ENCODE peak calls at places on chromosome 19, in four cellular contexts. Y is HT-29; H is activated CD4-positive, alpha-beta T cell treated with anti-CD3 and anti-CD28 coated beads, Interleukin-2, amount 10 ng/mL, durations not matched to agents 7 days and 5 days; O is caudate nucleus. X is an unnamed sample.

GRCh38 chr19:18596752-18597157 is 8.2 kb downstream of the REX1BD start:
- DNase-seq in Y (peak), H (no peak), O (no peak), X (peak)

GRCh38 chr19:8615813-8616596 is 5.5 kb upstream of the ADAMTS10 start:
- DNase-seq in Y (peak), H (peak), O (no peak), X (peak)

GRCh38 chr19:40090256-40091204 is at the start of gene ZNF780A:
- DNase-seq in Y (peak), H (peak), O (peak), X (peak)

GRCh38 chr19:15702590-15702930 is 25.3 kb upstream of the OR10H2 start:
- DNase-seq in Y (peak), H (peak), O (no peak), X (no peak)

GRCh38 chr19:3365447-3366103 is 808 bp upstream of the NFIC start:
- DNase-seq in Y (peak), H (no peak), O (no peak), X (no peak)

GRCh38 chr19:2328401-2329161 is at the start of the genes LSM7 and SPPL2B:
- DNase-seq in Y (peak), H (peak), O (peak), X (peak)

GRCh38 chr19:6292006-6292405 is 12.2 kb upstream of the MLLT1 start:
- DNase-seq in Y (no peak), H (no peak), O (no peak), X (no peak)

GRCh38 chr19:12596927-12597548 is 13.6 kb downstream of the ZNF490 start:
- DNase-seq in Y (no peak), H (no peak), O (no peak), X (no peak)

GRCh38 chr19:40412866-40413265 is 312 bp downstream of the PRX start:
- DNase-seq in Y (no peak), H (no peak), O (no peak), X (no peak)

GRCh38 chr19:49793561-49793840 is 19.6 kb downstream of the FUZ start:
- DNase-seq in Y (no peak), H (no peak), O (no peak), X (no peak)

GRCh38 chr19:35403116-35403760 is 32.4 kb downstream of the GPR42 start:
- DNase-seq in Y (no peak), H (no peak), O (no peak), X (no peak)

X was measured in glutamatergic neuron.